ENCODE peak calls at places on chromosomes 11 and 22, in five cellular contexts. One of them, this sample, is unnamed. For H3K4me1, the result is how much of the 10 kb centered on the place peaks cover.

GRCh38 chr11:61158691-61159381 is 2.4 kb downstream of the VPS37C start:
- DNase-seq in OCI-LY7: no peak
- DNase-seq in ovary: no peak
- DNase-seq in right lobe of liver: no peak
- DNase-seq in endodermal cell: peak
- DNase-seq in this sample: no peak

GRCh38 chr11:61574611-61575010 is 6.3 kb downstream of the SYT7 start:
- DNase-seq in OCI-LY7: no peak
- DNase-seq in right lobe of liver: no peak
- DNase-seq in ovary: no peak
- DNase-seq in endodermal cell: no peak
- DNase-seq in this sample: no peak

GRCh38 chr11:128569291-128569690 is 18.1 kb downstream of the ETS1 start:
- DNase-seq in OCI-LY7: no peak
- DNase-seq in ovary: no peak
- DNase-seq in right lobe of liver: no peak
- DNase-seq in endodermal cell: peak
- DNase-seq in this sample: no peak

GRCh38 chr11:8503872-8504491 is 90.0 kb downstream of the STK33 start:
- DNase-seq in endodermal cell: no peak
- DNase-seq in right lobe of liver: no peak
- DNase-seq in ovary: no peak
- DNase-seq in OCI-LY7: no peak
- DNase-seq in this sample: no peak

GRCh38 chr22:41075946-41076345 is 16.4 kb upstream of the EP300 start:
- DNase-seq in endodermal cell: no peak
- DNase-seq in right lobe of liver: no peak
- DNase-seq in OCI-LY7: no peak
- DNase-seq in ovary: no peak
- DNase-seq in this sample: no peak

GRCh38 chr11:57244911-57245310 is 7.9 kb upstream of the APLNR start:
- DNase-seq in OCI-LY7: peak
- DNase-seq in endodermal cell: no peak
- DNase-seq in ovary: no peak
- DNase-seq in right lobe of liver: no peak
- DNase-seq in this sample: peak

GRCh38 chr11:64864473-64865285 is 13.7 kb downstream of the EHD1 start:
- DNase-seq in right lobe of liver: no peak
- DNase-seq in OCI-LY7: peak
- DNase-seq in ovary: peak
- DNase-seq in endodermal cell: no peak
- DNase-seq in this sample: no peak

GRCh38 chr22:49027122-49027670 is 800.5 kb downstream of the BRD1 start:
- DNase-seq in ovary: no peak
- DNase-seq in endodermal cell: no peak
- DNase-seq in right lobe of liver: no peak
- DNase-seq in OCI-LY7: no peak
- DNase-seq in this sample: no peak

GRCh38 chr11:10454902-10455631 is at the start of gene AMPD3:
- DNase-seq in OCI-LY7: peak
- DNase-seq in right lobe of liver: no peak
- DNase-seq in endodermal cell: no peak
- DNase-seq in ovary: no peak
- DNase-seq in this sample: no peak

GRCh38 chr11:16148301-16148787 is 208.0 kb downstream of the SOX6 start:
- DNase-seq in endodermal cell: no peak
- DNase-seq in ovary: no peak
- DNase-seq in OCI-LY7: no peak
- DNase-seq in right lobe of liver: no peak
- DNase-seq in this sample: no peak

GRCh38 chr22:18048441-18048898 is 24.1 kb upstream of the MICAL3 start:
- DNase-seq in endodermal cell: no peak
- DNase-seq in OCI-LY7: no peak
- DNase-seq in ovary: peak
- DNase-seq in right lobe of liver: no peak
- DNase-seq in this sample: peak

GRCh38 chr11:106378513-106379179 is 301.2 kb downstream of the AASDHPPT start:
- DNase-seq in right lobe of liver: no peak
- DNase-seq in endodermal cell: no peak
- DNase-seq in ovary: no peak
- DNase-seq in OCI-LY7: no peak
- DNase-seq in this sample: no peak

GRCh38 chr11:47946682-47947575 is 33.4 kb upstream of the PTPRJ start:
- DNase-seq in right lobe of liver: peak
- DNase-seq in endodermal cell: peak
- DNase-seq in ovary: peak
- DNase-seq in OCI-LY7: no peak
- DNase-seq in this sample: peak

GRCh38 chr11:76236092-76237026 is 30.1 kb upstream of the WNT11 start:
- DNase-seq in endodermal cell: peak
- DNase-seq in ovary: no peak
- DNase-seq in OCI-LY7: no peak
- DNase-seq in right lobe of liver: no peak
- DNase-seq in this sample: peak

GRCh38 chr22:30890689-30891442 is 77.7 kb downstream of the MORC2 start:
- DNase-seq in endodermal cell: peak
- DNase-seq in OCI-LY7: peak
- DNase-seq in right lobe of liver: peak
- DNase-seq in ovary: no peak
- DNase-seq in this sample: peak

GRCh38 chr11:61679893-61680621 is at the start of gene DAGLA:
- DNase-seq in OCI-LY7: no peak
- DNase-seq in right lobe of liver: peak
- DNase-seq in endodermal cell: peak
- DNase-seq in ovary: peak
- DNase-seq in this sample: peak

GRCh38 chr11:10322830-10323792 is 18.2 kb downstream of the ADM start:
- DNase-seq in ovary: no peak
- DNase-seq in right lobe of liver: peak
- DNase-seq in OCI-LY7: peak
- DNase-seq in endodermal cell: peak
- DNase-seq in this sample: peak

GRCh38 chr11:131070365-131070764 is 154.1 kb upstream of the SNX19 start:
- DNase-seq in ovary: no peak
- DNase-seq in endodermal cell: peak
- DNase-seq in right lobe of liver: no peak
- DNase-seq in OCI-LY7: no peak
- DNase-seq in this sample: no peak

GRCh38 chr22:28143961-28144745 is 225.1 kb upstream of the PITPNB start:
- DNase-seq in ovary: no peak
- DNase-seq in endodermal cell: no peak
- DNase-seq in right lobe of liver: no peak
- DNase-seq in OCI-LY7: no peak
- DNase-seq in this sample: no peak

GRCh38 chr11:65540290-65541092 is 15.6 kb downstream of the SCYL1 start:
- DNase-seq in OCI-LY7: peak
- DNase-seq in right lobe of liver: peak
- DNase-seq in endodermal cell: peak
- DNase-seq in ovary: peak
- DNase-seq in this sample: peak

GRCh38 chr11:59174664-59175033 is 2.7 kb downstream of the DTX4 start:
- DNase-seq in endodermal cell: no peak
- DNase-seq in OCI-LY7: no peak
- DNase-seq in ovary: peak
- DNase-seq in right lobe of liver: peak
- DNase-seq in this sample: no peak

GRCh38 chr11:117816846-117817212 is 7.7 kb downstream of the FXYD2 start:
- DNase-seq in right lobe of liver: no peak
- DNase-seq in endodermal cell: peak
- DNase-seq in OCI-LY7: no peak
- DNase-seq in ovary: no peak
- DNase-seq in this sample: peak

GRCh38 chr11:12128191-12128841 is 17.9 kb downstream of the MICAL2 start:
- DNase-seq in ovary: no peak
- DNase-seq in endodermal cell: no peak
- DNase-seq in right lobe of liver: no peak
- DNase-seq in OCI-LY7: no peak
- DNase-seq in this sample: no peak

GRCh38 chr22:20741634-20742581 is 32.0 kb upstream of the SERPIND1 start:
- DNase-seq in endodermal cell: peak
- DNase-seq in OCI-LY7: peak
- DNase-seq in right lobe of liver: no peak
- DNase-seq in ovary: no peak
- DNase-seq in this sample: peak

GRCh38 chr11:31813961-31814868 is 3.1 kb upstream of the PAX6 start:
- DNase-seq in endodermal cell: peak
- DNase-seq in OCI-LY7: no peak
- DNase-seq in right lobe of liver: no peak
- DNase-seq in ovary: no peak
- DNase-seq in this sample: no peak

GRCh38 chr11:114251797-114252327 is 44.3 kb upstream of the NNMT start:
- DNase-seq in OCI-LY7: peak
- DNase-seq in ovary: no peak
- DNase-seq in endodermal cell: peak
- DNase-seq in right lobe of liver: no peak
- DNase-seq in this sample: no peak

GRCh38 chr22:49569286-49570031 is 258.2 kb downstream of the BRD1 start:
- DNase-seq in right lobe of liver: peak
- DNase-seq in ovary: no peak
- DNase-seq in OCI-LY7: no peak
- DNase-seq in endodermal cell: peak
- DNase-seq in this sample: no peak

GRCh38 chr22:49972163-49973017 is 11.8 kb downstream of the PIM3 start:
- DNase-seq in OCI-LY7: no peak
- DNase-seq in endodermal cell: peak
- DNase-seq in ovary: peak
- DNase-seq in right lobe of liver: peak
- DNase-seq in this sample: peak

GRCh38 chr11:71342951-71343827 is 90.8 kb upstream of the SHANK2 start:
- DNase-seq in OCI-LY7: peak
- DNase-seq in right lobe of liver: peak
- DNase-seq in ovary: no peak
- DNase-seq in endodermal cell: peak
- DNase-seq in this sample: peak

GRCh38 chr11:61065955-61066638 is 36.2 kb upstream of the CD5 start:
- DNase-seq in ovary: no peak
- DNase-seq in OCI-LY7: no peak
- DNase-seq in right lobe of liver: peak
- DNase-seq in endodermal cell: peak
- DNase-seq in this sample: no peak

GRCh38 chr11:61162092-61162935 is 1.1 kb upstream of the VPS37C start:
- DNase-seq in ovary: no peak
- DNase-seq in OCI-LY7: peak
- DNase-seq in right lobe of liver: no peak
- DNase-seq in endodermal cell: peak
- DNase-seq in this sample: no peak

GRCh38 chr11:12397953-12398352 is 20.6 kb downstream of the PARVA start:
- DNase-seq in endodermal cell: no peak
- DNase-seq in OCI-LY7: no peak
- DNase-seq in ovary: peak
- DNase-seq in right lobe of liver: no peak
- DNase-seq in this sample: peak

DNA sequence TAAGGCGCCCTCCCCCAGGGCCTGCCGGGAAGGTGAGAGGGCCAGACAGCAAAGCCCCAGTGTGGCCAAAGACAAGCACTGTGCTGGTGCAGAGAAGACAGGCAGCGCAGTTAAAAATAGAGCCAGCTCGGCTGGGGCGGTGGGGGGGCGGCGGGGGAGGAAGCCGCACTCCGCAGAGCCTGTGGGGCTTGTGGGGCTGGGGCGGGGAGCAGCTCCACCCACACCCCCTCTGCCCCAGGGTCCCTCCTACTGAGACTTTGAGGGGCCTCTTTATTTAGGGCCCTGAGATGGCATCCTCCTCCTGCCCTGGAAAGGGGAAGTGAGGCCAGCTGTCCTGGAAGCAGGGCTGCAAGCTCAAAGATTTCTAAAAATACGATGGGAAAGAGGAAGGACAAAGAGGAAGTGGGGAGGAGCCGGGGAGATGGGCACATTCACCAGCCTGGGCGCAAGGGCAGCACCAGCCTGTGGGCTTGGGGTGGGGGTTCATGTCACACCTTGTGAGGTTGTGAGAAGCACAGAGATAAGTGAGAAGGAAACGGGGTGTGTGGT is 2.6 kb downstream of the CYTH4 start:
- DNase-seq in OCI-LY7: peak
- DNase-seq in ovary: no peak
- DNase-seq in endodermal cell: peak
- DNase-seq in right lobe of liver: peak
- DNase-seq in this sample: no peak
- H3K4me3 ChIP-seq in OCI-LY7: peak
- H3K4me3 ChIP-seq in ovary: no peak
- H3K4me3 ChIP-seq in endodermal cell: no peak
- H3K4me3 ChIP-seq in right lobe of liver: peak
- H3K4me3 ChIP-seq in this sample: no peak

GRCh38 chr11:6988506-6988905 is 31.6 kb downstream of the ZNF214 start:
- DNase-seq in ovary: no peak
- DNase-seq in endodermal cell: no peak
- DNase-seq in OCI-LY7: no peak
- DNase-seq in right lobe of liver: no peak
- DNase-seq in this sample: no peak

GRCh38 chr11:6992026-6992425 is 28.1 kb downstream of the ZNF214 start:
- DNase-seq in OCI-LY7: no peak
- DNase-seq in endodermal cell: no peak
- DNase-seq in ovary: no peak
- DNase-seq in right lobe of liver: no peak
- DNase-seq in this sample: no peak

GRCh38 chr11:6991227-6991626 is 28.9 kb downstream of the ZNF214 start:
- DNase-seq in endodermal cell: no peak
- DNase-seq in OCI-LY7: no peak
- DNase-seq in right lobe of liver: no peak
- DNase-seq in ovary: no peak
- DNase-seq in this sample: no peak

DNA sequence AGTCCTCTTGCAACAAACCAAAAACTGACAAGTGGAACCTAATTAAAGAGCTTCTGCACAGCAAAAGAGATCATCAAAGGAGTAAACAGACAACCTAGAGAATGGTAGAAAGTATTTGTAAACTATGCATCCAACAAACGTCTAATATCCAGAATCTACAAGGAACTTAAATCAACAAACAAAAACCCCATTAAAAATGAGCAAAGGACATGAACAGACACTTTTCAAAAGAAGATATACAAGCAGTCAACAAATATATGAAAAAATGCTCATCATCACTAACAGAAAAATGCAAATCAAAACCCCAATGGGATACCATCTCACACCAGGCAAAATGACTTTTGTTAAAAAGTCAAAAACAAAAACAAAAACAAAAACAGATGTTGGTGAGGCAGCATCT is 33.7 kb downstream of the ZNF214 start:
- DNase-seq in ovary: no peak
- DNase-seq in OCI-LY7: no peak
- DNase-seq in endodermal cell: no peak
- DNase-seq in right lobe of liver: no peak
- DNase-seq in this sample: no peak
- H3K4me1 ChIP-seq in ovary: under half
- H3K4me1 ChIP-seq in OCI-LY7: under half
- H3K4me1 ChIP-seq in endodermal cell: under half
- H3K4me1 ChIP-seq in right lobe of liver: under half
- H3K4me1 ChIP-seq in this sample: under half

GRCh38 chr11:35144103-35144741 is 5.3 kb downstream of the CD44 start:
- DNase-seq in ovary: no peak
- DNase-seq in right lobe of liver: no peak
- DNase-seq in OCI-LY7: peak
- DNase-seq in endodermal cell: no peak
- DNase-seq in this sample: no peak
- TF ChIP-seq CTCF in ovary: no peak
- TF ChIP-seq CTCF in right lobe of liver: no peak
- TF ChIP-seq CTCF in OCI-LY7: no peak
- TF ChIP-seq CTCF in endodermal cell: no peak
- TF ChIP-seq CTCF in this sample: no peak

GRCh38 chr11:73384531-73384870 is 8.3 kb downstream of the RELT start:
- DNase-seq in OCI-LY7: no peak
- DNase-seq in endodermal cell: no peak
- DNase-seq in ovary: no peak
- DNase-seq in right lobe of liver: no peak
- DNase-seq in this sample: no peak
- H3K4me3 ChIP-seq in OCI-LY7: peak
- H3K4me3 ChIP-seq in endodermal cell: no peak
- H3K4me3 ChIP-seq in ovary: no peak
- H3K4me3 ChIP-seq in right lobe of liver: no peak
- H3K4me3 ChIP-seq in this sample: no peak